ENCODE peak calls at places on chromosomes 2 and 18, in seven cellular contexts. U is M059J; P is IMR-90; C is stimulated activated CD4-positive, alpha-beta T cell treated with anti-CD3 and anti-CD28 coated beads, Interleukin-1b, Interleukin-23, amount 100 ng/mL, for 48 hours; X is HCT116; B is fibroblast of lung; K is activated CD4-positive, alpha-beta T cell treated with anti-CD3 and anti-CD28 coated beads for 48 hours. L is an unnamed sample.

GRCh38 chr2:99821039-99821438 is 321.4 kb downstream of the AFF3 start:
- DNase-seq in U (no peak), P (no peak), C (no peak), X (peak), B (no peak), K (no peak), L (no peak)

GRCh38 chr2:163601377-163601776 is 134.4 kb downstream of the FIGN start:
- DNase-seq in U (peak), P (peak), C (no peak), X (no peak), B (peak), K (no peak), L (no peak)

GRCh38 chr2:172674968-172675303 is 60.7 kb upstream of the RAPGEF4 start:
- DNase-seq in U (no peak), P (no peak), C (no peak), X (no peak), B (no peak), K (no peak), L (no peak)

GRCh38 chr18:33495278-33495677 is 54.8 kb upstream of the CCDC178 start:
- DNase-seq in U (no peak), P (peak), C (no peak), X (no peak), B (peak), K (no peak), L (peak)

GRCh38 chr2:38446418-38446817 is 69.3 kb upstream of the ATL2 start:
- DNase-seq in U (no peak), P (no peak), C (no peak), X (no peak), B (no peak), K (no peak), L (no peak)

GRCh38 chr2:24539258-24539657 is 48.2 kb downstream of the NCOA1 start:
- DNase-seq in U (no peak), P (no peak), C (no peak), X (no peak), B (no peak), K (no peak), L (no peak)

GRCh38 chr2:162037028-162037795 is 36.8 kb downstream of the DPP4 start:
- DNase-seq in U (no peak), P (no peak), C (no peak), X (no peak), B (peak), K (no peak), L (no peak)

GRCh38 chr2:136510244-136510643 is 255.1 kb upstream of the THSD7B start:
- DNase-seq in U (no peak), P (no peak), C (no peak), X (no peak), B (no peak), K (no peak), L (no peak)

GRCh38 chr2:18117592-18117991 is 239.1 kb downstream of the KCNS3 start:
- DNase-seq in U (peak), P (peak), C (no peak), X (peak), B (peak), K (no peak), L (peak)

GRCh38 chr18:22559414-22560282 is 141.9 kb upstream of the CTAGE1 start:
- DNase-seq in U (peak), P (peak), C (no peak), X (no peak), B (peak), K (peak), L (peak)

GRCh38 chr2:226649871-226650660 is 149.6 kb downstream of the IRS1 start:
- DNase-seq in U (peak), P (peak), C (peak), X (peak), B (peak), K (peak), L (peak)

GRCh38 chr18:46332956-46333355 is 228.8 kb downstream of the HAUS1 start:
- DNase-seq in U (no peak), P (no peak), C (no peak), X (no peak), B (no peak), K (peak), L (peak)

GRCh38 chr2:234879671-234880455 is 72.0 kb upstream of the SH3BP4 start:
- DNase-seq in U (peak), P (peak), C (no peak), X (peak), B (peak), K (no peak), L (no peak)

GRCh38 chr2:96933528-96933927 is 52.9 kb downstream of the FAM178B start:
- DNase-seq in U (no peak), P (no peak), C (no peak), X (no peak), B (no peak), K (no peak), L (no peak)